ENCODE peak calls at places on chromosomes 3 and 15, in six cellular contexts. U is GM23338, B is MM.1S, Q is A673, C is PC-3, R is neural progenitor cell. T is an unnamed sample.

GRCh38 chr15:99450896-99451358 is 114.9 kb upstream of the MEF2A start:
- DNase-seq in U (no peak), R (peak), B (no peak), Q (peak), C (no peak), T (peak)

GRCh38 chr3:113629941-113630340 is 66.5 kb downstream of the USF3 start:
- DNase-seq in R (peak), U (no peak), B (no peak), Q (no peak), C (no peak), T (no peak)

GRCh38 chr3:192745150-192745549 is 17.8 kb upstream of the FGF12 start:
- DNase-seq in R (no peak), Q (no peak), B (no peak), C (no peak), U (peak), T (no peak)

GRCh38 chr15:34520566-34520965 is 62.9 kb downstream of the GOLGA8B start:
- DNase-seq in U (no peak), C (no peak), B (no peak), Q (no peak), R (no peak), T (no peak)

GRCh38 chr15:60871152-60871551 is 357.9 kb downstream of the RORA start:
- DNase-seq in U (no peak), C (no peak), B (no peak), R (no peak), Q (no peak), T (no peak)

GRCh38 chr3:13124631-13125030 is 51.4 kb upstream of the IQSEC1 start:
- DNase-seq in B (no peak), U (no peak), C (no peak), R (no peak), Q (no peak), T (no peak)

GRCh38 chr3:156217674-156218352 is 97.4 kb downstream of the KCNAB1 start:
- DNase-seq in B (no peak), Q (no peak), R (peak), U (no peak), C (peak), T (peak)

GRCh38 chr3:30353711-30354467 is 252.5 kb upstream of the TGFBR2 start:
- DNase-seq in R (no peak), C (peak), Q (no peak), B (peak), U (no peak), T (no peak)

GRCh38 chr3:52495777-52496602 is 852 bp downstream of the STAB1 start:
- DNase-seq in C (no peak), U (no peak), Q (no peak), R (no peak), B (no peak), T (peak)

GRCh38 chr15:29924750-29925149 is 102.5 kb upstream of the TJP1 start:
- DNase-seq in R (peak), Q (peak), U (peak), C (peak), B (no peak), T (peak)

GRCh38 chr15:61041886-61042285 is 187.2 kb downstream of the RORA start:
- DNase-seq in U (no peak), B (no peak), Q (no peak), C (no peak), R (no peak), T (no peak)

GRCh38 chr15:74396445-74397238 is 29.2 kb upstream of the CYP11A1 start:
- DNase-seq in U (no peak), C (peak), R (no peak), Q (no peak), B (no peak), T (peak)

GRCh38 chr3:70277304-70277703 is 35.1 kb downstream of the MDFIC2 start:
- DNase-seq in Q (no peak), U (no peak), C (peak), B (no peak), R (no peak), T (no peak)

GRCh38 chr3:107431048-107431297 is 53.7 kb downstream of the CCDC54 start:
- DNase-seq in U (peak), C (no peak), B (no peak), Q (peak), R (no peak), T (no peak)

GRCh38 chr3:26535151-26535550 is 87.4 kb upstream of the LRRC3B start:
- DNase-seq in Q (no peak), R (no peak), B (no peak), U (no peak), C (no peak), T (no peak)

GRCh38 chr3:81339040-81339845 is 422.2 kb downstream of the GBE1 start:
- DNase-seq in C (peak), U (peak), Q (peak), R (peak), B (peak), T (peak)

GRCh38 chr3:126523745-126524428 is at the start of gene CHST13:
- DNase-seq in U (peak), B (no peak), C (peak), R (peak), Q (peak), T (peak)

GRCh38 chr3:2218826-2219225 is 120.2 kb downstream of the CNTN4 start:
- DNase-seq in C (no peak), U (no peak), Q (no peak), R (no peak), B (no peak), T (no peak)

GRCh38 chr15:57216288-57216687 is 160.0 kb upstream of the CGNL1 start:
- DNase-seq in Q (peak), U (no peak), C (peak), R (peak), B (no peak), T (peak)

GRCh38 chr3:180036092-180036677 is 552 bp downstream of the PEX5L start:
- DNase-seq in U (peak), B (peak), R (peak), C (no peak), Q (no peak), T (no peak)

GRCh38 chr3:56682458-56683121 is 475 bp downstream of the TASOR start:
- DNase-seq in U (peak), B (peak), Q (peak), C (peak), R (peak), T (peak)

GRCh38 chr3:14301558-14301957 is 100.8 kb upstream of the SLC6A6 start:
- DNase-seq in U (peak), Q (no peak), C (no peak), B (no peak), R (no peak), T (no peak)

GRCh38 chr3:45992133-45992729 is 3.4 kb downstream of the FYCO1 start:
- DNase-seq in U (no peak), R (no peak), B (no peak), Q (no peak), C (no peak), T (no peak)

GRCh38 chr3:119945286-119945685 is 149.0 kb downstream of the GSK3B start:
- DNase-seq in Q (peak), R (no peak), B (no peak), U (no peak), C (no peak), T (no peak)

GRCh38 chr3:9915252-9916141 is 1.4 kb upstream of the IL17RC start:
- DNase-seq in Q (peak), U (peak), B (peak), R (peak), C (peak), T (peak)

GRCh38 chr15:71753346-71753745 is 57.0 kb upstream of the NR2E3 start:
- DNase-seq in C (peak), R (no peak), B (no peak), Q (no peak), U (no peak), T (no peak)

GRCh38 chr3:11059090-11059798 is 66.7 kb downstream of the SLC6A1 start:
- DNase-seq in U (peak), Q (peak), B (peak), C (peak), R (peak), T (peak)

GRCh38 chr15:78004919-78005634 is 72.4 kb downstream of the TBC1D2B start:
- DNase-seq in B (no peak), R (no peak), Q (peak), U (no peak), C (peak), T (peak)

GRCh38 chr3:170440346-170440745 is 21.7 kb downstream of the CLDN11 start:
- DNase-seq in U (no peak), C (peak), Q (no peak), B (no peak), R (no peak), T (peak)

GRCh38 chr15:98241032-98241554 is 280.6 kb downstream of the ARRDC4 start:
- DNase-seq in C (no peak), Q (no peak), R (no peak), B (no peak), U (peak), T (no peak)

DNA sequence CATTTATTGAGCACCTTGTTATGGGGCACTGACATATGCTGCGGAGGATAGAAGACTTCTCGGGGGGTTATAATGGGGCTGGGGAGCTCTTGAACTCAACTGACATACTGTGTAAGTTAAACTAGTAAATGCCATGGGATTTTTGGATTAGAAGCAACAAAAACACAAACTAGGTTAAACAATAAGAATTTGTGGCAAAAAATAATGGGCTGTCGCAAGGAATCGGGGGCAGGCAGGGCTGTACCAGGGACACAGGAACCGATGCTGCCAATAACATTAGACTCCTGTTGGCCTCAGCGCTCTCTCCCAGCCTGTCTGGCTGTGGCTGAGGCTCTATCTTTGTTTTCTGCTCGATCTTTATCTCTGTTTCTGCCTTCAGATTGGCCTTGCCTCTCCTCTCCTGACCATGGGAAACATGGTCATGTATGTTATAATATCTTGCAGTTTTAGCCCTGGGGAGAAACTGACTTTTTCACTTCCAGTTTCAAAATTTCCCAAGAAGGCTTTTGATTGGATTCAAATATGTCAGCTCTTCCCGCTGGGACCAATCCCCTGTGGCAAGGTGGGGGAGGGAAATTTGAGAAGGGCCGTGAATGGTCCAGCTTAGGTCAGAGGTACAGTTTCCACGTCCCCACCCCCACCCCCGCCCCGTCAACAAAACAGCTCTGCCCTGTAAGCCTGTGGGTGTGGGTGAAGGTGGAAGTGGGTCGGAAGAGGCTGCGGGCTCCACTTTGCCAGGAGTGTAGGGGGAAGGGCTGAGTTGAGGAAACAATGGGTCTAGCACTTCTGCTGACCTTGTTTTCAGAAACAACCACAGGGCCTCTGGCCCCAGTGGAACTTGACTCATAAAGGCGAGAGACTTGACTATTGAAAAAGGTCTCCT is 161.0 kb upstream of the TBL1XR1 start:
- DNase-seq in R (peak), U (peak), Q (peak), C (peak), B (peak), T (peak)
- H3K4me3 ChIP-seq in R (peak), U (peak), Q (no peak), C (peak), B (peak), T (peak)

DNA sequence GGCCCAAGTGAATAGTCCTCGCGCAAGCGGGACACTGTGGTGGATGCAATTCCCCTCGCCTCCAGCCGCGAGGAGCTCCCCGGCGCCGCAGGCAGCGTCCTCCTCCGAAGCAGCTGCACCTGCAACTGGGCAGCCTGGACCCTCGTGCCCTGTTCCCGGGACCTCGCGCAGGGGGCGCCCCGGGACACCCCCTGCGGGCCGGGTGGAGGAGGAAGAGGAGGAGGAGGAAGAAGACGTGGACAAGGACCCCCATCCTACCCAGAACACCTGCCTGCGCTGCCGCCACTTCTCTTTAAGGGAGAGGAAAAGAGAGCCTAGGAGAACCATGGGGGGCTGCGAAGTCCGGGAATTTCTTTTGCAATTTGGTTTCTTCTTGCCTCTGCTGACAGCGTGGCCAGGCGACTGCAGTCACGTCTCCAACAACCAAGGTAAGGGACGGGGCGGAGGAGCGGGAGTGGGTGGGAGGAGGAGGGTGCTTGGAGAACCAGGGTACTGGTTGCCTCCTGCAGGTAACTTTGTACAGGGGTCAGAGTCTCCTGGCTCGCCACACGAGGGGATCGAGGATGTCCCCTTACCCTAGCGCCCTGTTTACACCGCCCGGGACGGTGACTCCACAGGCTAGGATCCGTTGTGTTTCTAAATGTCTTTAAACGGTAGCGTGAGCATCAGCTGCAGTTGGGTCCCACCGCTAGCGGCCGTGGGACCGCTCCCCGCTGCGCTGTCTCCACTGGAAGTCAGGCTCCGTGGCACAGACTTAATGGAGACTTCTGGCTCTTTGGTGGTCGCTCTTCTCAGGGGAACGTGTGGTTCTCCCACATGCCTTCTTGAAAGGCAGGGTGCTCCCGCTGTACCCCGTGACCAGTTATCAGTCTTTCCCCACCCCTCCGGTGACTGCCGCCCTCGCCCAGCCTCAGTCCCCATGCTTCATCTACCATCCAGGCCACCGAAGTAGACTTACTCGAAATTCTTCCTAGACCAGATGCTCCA is at the start of gene EPHA6:
- DNase-seq in U (peak), B (no peak), Q (no peak), C (no peak), R (peak), T (no peak)
- TF ChIP-seq EZH2 in U (peak), B (no peak), Q (no peak), C (no peak), R (peak), T (peak)

GRCh38 chr15:28105224-28105791 is 6.2 kb upstream of the OCA2 start:
- DNase-seq in U (no peak), R (no peak), C (no peak), B (no peak), Q (no peak), T (no peak)

GRCh38 chr15:28106294-28107110 is 7.4 kb upstream of the OCA2 start:
- DNase-seq in U (peak), C (no peak), B (no peak), Q (peak), R (peak), T (no peak)

GRCh38 chr15:28107894-28108255 is 8.8 kb upstream of the OCA2 start:
- DNase-seq in C (peak), U (no peak), R (no peak), Q (peak), B (no peak), T (no peak)

GRCh38 chr15:28105793-28106192 is 6.7 kb upstream of the OCA2 start:
- DNase-seq in Q (no peak), C (no peak), R (no peak), U (no peak), B (no peak), T (no peak)

GRCh38 chr15:28107111-28107893 is 8.2 kb upstream of the OCA2 start:
- DNase-seq in R (peak), U (peak), B (no peak), C (peak), Q (no peak), T (peak)
- H3K4me3 ChIP-seq in R (peak), U (peak), B (no peak), C (peak), Q (peak), T (peak)

GRCh38 chr3:55487376-55488241 is 503 bp upstream of the WNT5A start:
- DNase-seq in Q (peak), U (peak), R (peak), C (peak), B (peak), T (peak)

GRCh38 chr3:55484741-55485207 is 2.3 kb downstream of the WNT5A start:
- DNase-seq in R (no peak), C (peak), B (no peak), Q (no peak), U (peak), T (no peak)

GRCh38 chr3:55485208-55485791 is 1.8 kb downstream of the WNT5A start:
- DNase-seq in U (peak), B (peak), Q (peak), R (peak), C (peak), T (peak)

GRCh38 chr3:55486857-55487375 is at the start of gene WNT5A:
- DNase-seq in B (peak), R (peak), Q (peak), C (peak), U (peak), T (peak)

DNA sequence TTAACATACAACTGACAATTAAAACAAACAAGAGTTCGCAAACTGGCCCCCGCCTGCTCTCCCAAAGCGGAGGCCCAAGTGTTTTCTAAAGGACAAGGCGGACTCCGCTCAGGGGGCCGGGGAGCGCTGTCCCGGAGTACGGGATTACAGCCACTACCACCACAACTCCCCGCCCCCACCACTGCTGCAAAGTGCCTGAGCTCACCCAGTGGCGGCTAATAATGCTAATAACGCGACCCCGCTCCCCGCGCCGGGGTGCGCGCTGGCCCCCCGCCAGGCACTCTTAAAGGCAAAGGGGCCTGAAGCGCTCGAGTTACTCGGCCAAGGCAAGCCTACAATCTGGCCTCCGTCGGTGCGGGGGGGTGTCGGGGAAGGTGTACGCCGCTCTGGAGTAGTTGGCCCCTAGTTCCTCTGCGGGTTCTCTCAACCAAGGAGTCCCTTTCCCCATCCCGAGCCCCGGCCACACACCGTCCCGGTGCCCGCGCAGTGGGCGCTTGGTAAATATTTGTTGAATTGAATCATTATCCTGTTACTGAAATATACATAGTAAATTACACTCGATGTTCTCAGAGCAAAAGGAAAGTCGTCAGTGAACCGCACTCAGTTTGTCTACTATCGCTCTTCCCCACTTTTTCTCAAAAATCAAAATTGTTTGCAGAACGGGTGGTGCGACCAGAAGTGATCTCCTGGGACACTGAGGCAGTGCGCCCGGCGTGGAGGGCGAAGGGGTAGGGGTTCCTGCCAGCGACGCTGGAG is 827 bp downstream of the WNT5A start:
- DNase-seq in C (peak), U (peak), B (peak), R (peak), Q (peak), T (peak)
- TF ChIP-seq EZH2 in C (no peak), U (peak), B (no peak), R (no peak), Q (no peak), T (no peak)

GRCh38 chr3:49276475-49277356 is at the start of gene C3orf62:
- DNase-seq in B (peak), U (peak), Q (peak), C (peak), R (peak), T (peak)
- H3K4me3 ChIP-seq in B (peak), U (peak), Q (peak), C (no peak), R (no peak), T (peak)

GRCh38 chr3:50503504-50503903 is at the start of gene CACNA2D2:
- DNase-seq in R (peak), C (peak), Q (peak), B (peak), U (peak), T (no peak)

GRCh38 chr3:50504681-50505080 is 1.2 kb upstream of the CACNA2D2 start:
- DNase-seq in B (no peak), R (no peak), Q (no peak), U (no peak), C (no peak), T (no peak)

GRCh38 chr3:50503947-50504346 is 513 bp upstream of the CACNA2D2 start:
- DNase-seq in Q (no peak), R (no peak), C (no peak), B (no peak), U (peak), T (no peak)

GRCh38 chr3:50502225-50502583 is 1.2 kb downstream of the CACNA2D2 start:
- DNase-seq in Q (no peak), B (no peak), R (peak), U (no peak), C (no peak), T (no peak)

GRCh38 chr3:50502584-50503423 is 630 bp downstream of the CACNA2D2 start:
- DNase-seq in B (no peak), U (peak), R (peak), C (no peak), Q (no peak), T (no peak)
- TF ChIP-seq EZH2 in B (no peak), U (peak), R (no peak), C (peak), Q (no peak), T (peak)

DNA sequence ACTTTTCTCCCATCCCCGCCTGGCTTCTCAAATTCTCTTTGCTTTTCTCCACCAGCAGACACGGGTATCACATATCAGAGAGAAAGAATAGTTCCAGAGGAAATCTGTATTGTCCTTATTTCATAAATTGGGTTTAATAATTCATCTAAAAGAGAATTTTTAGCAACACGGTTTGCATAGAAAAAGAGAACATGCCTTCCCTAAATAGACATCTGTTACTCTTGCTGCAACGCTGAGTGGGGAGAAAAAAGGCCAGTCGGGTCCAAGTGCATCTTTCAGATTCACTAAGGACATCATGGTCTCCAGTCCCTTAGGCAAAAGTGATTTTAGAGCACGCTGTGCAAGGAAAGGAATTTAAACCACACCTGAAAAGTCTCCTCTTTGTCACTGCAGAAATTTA is 201.3 kb downstream of the ABHD5 start:
- DNase-seq in C (no peak), U (no peak), Q (no peak), B (no peak), R (no peak), T (no peak)
- H3K4me3 ChIP-seq in C (no peak), U (no peak), Q (no peak), B (no peak), R (no peak), T (no peak)

T was measured in astrocyte.